ENCODE peak calls at places on chromosomes 7 and 10, in five cellular contexts. B, K, G, H and I are unnamed samples.

GRCh38 chr7:18889436-18889835 is 228.0 kb downstream of the TWIST1 start:
- DNase-seq in K (no peak), G (no peak), H (no peak), B (no peak), I (no peak)

GRCh38 chr7:73901823-73902597 is 41.1 kb downstream of the TMEM270 start:
- DNase-seq in H (no peak), B (no peak), G (no peak), K (no peak), I (no peak)

GRCh38 chr7:94395141-94396041 is 696 bp downstream of the COL1A2 start:
- DNase-seq in G (peak), H (peak), K (peak), B (no peak), I (no peak)

GRCh38 chr10:132517951-132518521 is 19.6 kb upstream of the INPP5A start:
- DNase-seq in B (no peak), G (no peak), K (no peak), H (no peak), I (no peak)

GRCh38 chr10:89663144-89663543 is 18.1 kb upstream of the PANK1 start:
- DNase-seq in H (no peak), K (no peak), G (no peak), B (no peak), I (no peak)

GRCh38 chr10:102633282-102633681 is 11.0 kb upstream of the TRIM8 start:
- DNase-seq in K (no peak), B (no peak), H (no peak), G (peak), I (no peak)

GRCh38 chr7:33895025-33895804 is 10.1 kb upstream of the BMPER start:
- DNase-seq in H (peak), K (peak), G (peak), B (peak), I (peak)

GRCh38 chr7:15602236-15602635 is 40.4 kb upstream of the AGMO start:
- DNase-seq in K (no peak), B (no peak), H (no peak), G (no peak), I (no peak)

GRCh38 chr10:116654816-116655215 is 34.1 kb downstream of the PNLIPRP2 start:
- DNase-seq in H (no peak), G (no peak), K (peak), B (no peak), I (no peak)

GRCh38 chr10:60130130-60130579 is 223.8 kb upstream of the CCDC6 start:
- DNase-seq in G (no peak), K (no peak), B (no peak), H (peak), I (no peak)

GRCh38 chr10:119263966-119264621 is 56.7 kb downstream of the GRK5 start:
- DNase-seq in H (no peak), K (no peak), B (no peak), G (no peak), I (no peak)

GRCh38 chr10:49488056-49488455 is 50.9 kb downstream of the ERCC6 start:
- DNase-seq in K (no peak), B (no peak), G (no peak), H (no peak), I (no peak)

GRCh38 chr7:2623698-2624014 is 8.1 kb upstream of the TTYH3 start:
- DNase-seq in G (no peak), K (no peak), B (no peak), H (no peak), I (no peak)

GRCh38 chr10:51103818-51104217 is 29.5 kb downstream of the PRKG1 start:
- DNase-seq in H (no peak), G (peak), B (no peak), K (no peak), I (no peak)

GRCh38 chr10:3173173-3173878 is 744 bp upstream of the PITRM1 start:
- DNase-seq in K (no peak), G (no peak), B (no peak), H (no peak), I (no peak)

GRCh38 chr7:159014297-159015062 is 130.2 kb downstream of the VIPR2 start:
- DNase-seq in K (no peak), G (no peak), H (no peak), B (no peak), I (no peak)

GRCh38 chr10:34346516-34347150 is 468.5 kb downstream of the PARD3 start:
- DNase-seq in G (no peak), B (no peak), H (no peak), K (no peak), I (no peak)

GRCh38 chr10:124802313-124802675 is 675 bp downstream of the ABRAXAS2 start:
- DNase-seq in B (no peak), G (no peak), K (no peak), H (no peak), I (no peak)

GRCh38 chr10:124354411-124355382 is 64.0 kb downstream of the OAT start:
- DNase-seq in K (no peak), H (peak), B (peak), G (peak), I (no peak)

GRCh38 chr10:5668429-5668828 is 2.0 kb upstream of the ASB13 start:
- DNase-seq in G (no peak), H (no peak), K (no peak), B (no peak), I (no peak)

GRCh38 chr7:26100940-26101339 is 51.1 kb upstream of the NFE2L3 start:
- DNase-seq in K (peak), G (no peak), B (no peak), H (no peak), I (no peak)

GRCh38 chr7:78198756-78199155 is 400.2 kb downstream of the PHTF2 start:
- DNase-seq in G (peak), B (peak), K (no peak), H (no peak), I (no peak)

GRCh38 chr10:45581497-45582385 is 90.8 kb downstream of the ZFAND4 start:
- DNase-seq in G (no peak), K (no peak), H (no peak), B (no peak), I (no peak)

GRCh38 chr7:82105463-82105862 is 335.6 kb upstream of the HGF start:
- DNase-seq in H (no peak), G (peak), K (no peak), B (no peak), I (no peak)

GRCh38 chr7:2937701-2938513 is 93.8 kb upstream of the GNA12 start:
- DNase-seq in G (no peak), H (no peak), B (no peak), K (no peak), I (no peak)

GRCh38 chr10:93742633-93743349 is 14.9 kb upstream of the LGI1 start:
- DNase-seq in K (no peak), H (no peak), B (no peak), G (no peak), I (no peak)

GRCh38 chr7:157801109-157801508 is 464.3 kb downstream of the DNAJB6 start:
- DNase-seq in B (no peak), G (no peak), H (no peak), K (no peak), I (no peak)

GRCh38 chr7:101195884-101196283 is 5.0 kb downstream of the MOGAT3 start:
- DNase-seq in G (no peak), K (no peak), H (no peak), B (no peak), I (no peak)

GRCh38 chr10:88042162-88043100 is 179.0 kb downstream of the PTEN start:
- DNase-seq in G (peak), B (peak), H (no peak), K (no peak), I (no peak)

GRCh38 chr10:14751576-14752330 is 22.9 kb downstream of the FAM107B start:
- DNase-seq in H (peak), K (no peak), B (peak), G (no peak), I (no peak)

GRCh38 chr7:44980393-44981034 is 1.7 kb upstream of the MYO1G start:
- DNase-seq in H (peak), K (no peak), B (peak), G (no peak), I (no peak)

GRCh38 chr10:78778446-78779338 is 290.1 kb upstream of the ZMIZ1 start:
- DNase-seq in K (no peak), H (no peak), G (no peak), B (no peak), I (no peak)

GRCh38 chr10:128386816-128387604 is 260.8 kb upstream of the MKI67 start:
- DNase-seq in G (no peak), K (no peak), B (no peak), H (no peak), I (no peak)

GRCh38 chr10:112446855-112447691 is at the start of the genes VTI1A and ZDHHC6:
- DNase-seq in K (peak), H (peak), B (peak), G (peak), I (peak)
- TF ChIP-seq CTCF in K (no peak), H (no peak), B (peak), G (peak), I (peak)

GRCh38 chr10:97138777-97139317 is 46.9 kb downstream of the SLIT1 start:
- DNase-seq in H (no peak), K (no peak), G (no peak), B (no peak), I (no peak)

GRCh38 chr10:97139651-97140283 is 46.0 kb downstream of the SLIT1 start:
- DNase-seq in K (no peak), H (no peak), B (no peak), G (no peak), I (no peak)

GRCh38 chr10:97140284-97140846 is 45.4 kb downstream of the SLIT1 start:
- DNase-seq in K (peak), G (no peak), H (no peak), B (no peak), I (no peak)

GRCh38 chr10:97136744-97137143 is 49.0 kb downstream of the SLIT1 start:
- DNase-seq in H (no peak), K (no peak), B (no peak), G (no peak), I (no peak)

DNA sequence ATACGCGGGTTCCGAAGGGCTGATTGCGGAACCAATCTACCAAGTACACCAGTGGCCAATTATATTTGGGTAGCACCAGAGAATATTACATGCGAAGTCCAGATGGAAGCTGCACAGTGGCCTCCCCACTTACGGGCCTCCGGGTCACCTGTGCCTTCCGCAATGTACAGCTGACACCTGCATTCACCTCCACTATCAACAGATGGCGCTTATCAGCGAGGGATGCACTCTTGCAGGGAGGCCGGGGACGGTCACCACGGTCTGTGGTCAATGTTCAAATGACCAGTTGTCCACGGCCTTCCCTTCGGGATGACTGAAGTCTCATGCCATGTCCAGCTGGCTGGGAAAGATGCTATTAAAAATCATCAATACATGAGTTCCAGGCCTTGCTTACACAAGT is 47.6 kb downstream of the SLIT1 start:
- DNase-seq in G (no peak), H (peak), B (no peak), K (no peak), I (no peak)
- TF ChIP-seq CTCF in G (no peak), H (peak), B (no peak), K (peak), I (no peak)

GRCh38 chr7:23811540-23811939 is 101.5 kb downstream of the STK31 start:
- DNase-seq in H (no peak), B (no peak), K (no peak), G (no peak), I (no peak)
- TF ChIP-seq CTCF in H (no peak), B (no peak), K (peak), G (peak), I (no peak)

GRCh38 chr10:1715821-1716220 is 21.5 kb downstream of the ADARB2 start:
- DNase-seq in B (no peak), G (no peak), K (peak), H (no peak), I (no peak)
- TF ChIP-seq CTCF in B (no peak), G (no peak), K (peak), H (no peak), I (no peak)

GRCh38 chr7:30445770-30446169 is 32.8 kb downstream of the NOD1 start:
- DNase-seq in B (no peak), K (no peak), G (no peak), H (peak), I (peak)
- TF ChIP-seq CTCF in B (no peak), K (no peak), G (no peak), H (peak), I (peak)

GRCh38 chr7:43943702-43944187 is 17.5 kb downstream of the UBE2D4 start:
- DNase-seq in G (no peak), H (no peak), B (no peak), K (no peak), I (no peak)

GRCh38 chr7:43937444-43937843 is 11.2 kb downstream of the UBE2D4 start:
- DNase-seq in G (no peak), K (no peak), B (no peak), H (no peak), I (no peak)

GRCh38 chr7:43942997-43943701 is 16.9 kb downstream of the UBE2D4 start:
- DNase-seq in B (no peak), G (no peak), K (no peak), H (no peak), I (no peak)

GRCh38 chr7:43933902-43934560 is 7.8 kb downstream of the UBE2D4 start:
- DNase-seq in G (no peak), B (no peak), K (no peak), H (no peak), I (no peak)

GRCh38 chr7:43938892-43939482 is 12.8 kb downstream of the UBE2D4 start:
- DNase-seq in H (no peak), K (no peak), G (no peak), B (no peak), I (no peak)
- TF ChIP-seq CTCF in H (no peak), K (no peak), G (no peak), B (no peak), I (no peak)

GRCh38 chr7:111752022-111752582 is 189.8 kb upstream of the IMMP2L start:
- DNase-seq in H (peak), B (no peak), K (peak), G (peak), I (no peak)
- TF ChIP-seq CTCF in H (peak), B (peak), K (peak), G (peak), I (peak)

GRCh38 chr10:104650072-104650471 is 9.0 kb downstream of the SORCS3 start:
- DNase-seq in H (no peak), K (no peak), G (no peak), B (no peak), I (no peak)
- TF ChIP-seq CTCF in H (no peak), K (peak), G (peak), B (peak), I (no peak)

DNA sequence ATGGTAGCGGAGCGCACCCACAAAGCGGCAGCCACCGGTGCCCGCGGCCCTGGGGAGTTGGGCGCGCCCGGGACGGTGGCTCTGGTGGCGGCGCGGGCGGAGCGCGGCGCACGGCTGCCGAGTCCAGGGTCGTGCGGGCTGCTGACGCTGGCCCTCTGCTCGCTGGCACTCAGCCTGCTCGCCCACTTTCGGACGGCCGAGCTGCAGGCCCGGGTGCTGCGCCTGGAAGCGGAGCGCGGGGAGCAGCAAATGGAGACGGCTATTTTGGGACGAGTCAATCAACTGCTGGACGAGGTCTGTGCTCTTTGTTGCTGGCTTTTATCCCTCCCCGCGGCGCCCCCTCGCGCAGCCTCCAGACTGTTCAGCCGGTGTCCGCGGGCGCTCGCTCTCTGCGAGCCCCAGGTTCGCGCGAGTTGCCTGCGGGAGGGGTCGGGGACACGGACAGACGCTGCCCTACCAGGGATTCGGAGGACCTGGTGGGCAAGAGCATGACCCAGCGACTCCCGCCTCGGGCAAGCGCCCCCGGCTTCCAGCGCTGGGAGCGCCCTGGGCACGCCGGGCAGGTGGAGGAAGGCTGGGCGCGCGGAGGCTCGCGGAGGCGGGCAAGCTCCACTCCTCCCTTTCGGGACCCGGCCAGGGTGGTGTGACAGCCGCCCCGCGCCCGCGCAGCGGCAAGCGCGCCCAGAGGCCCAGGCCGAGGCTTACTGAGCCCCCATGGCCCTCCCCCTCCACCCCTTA is 887 bp downstream of the COL13A1 start:
- DNase-seq in H (peak), K (peak), G (peak), B (no peak), I (no peak)
- TF ChIP-seq CTCF in H (no peak), K (peak), G (peak), B (no peak), I (no peak)

GRCh38 chr10:31421322-31421721 is 102.3 kb downstream of the ZEB1 start:
- DNase-seq in G (no peak), K (no peak), B (no peak), H (no peak), I (no peak)
- TF ChIP-seq CTCF in G (no peak), K (no peak), B (no peak), H (no peak), I (no peak)